ENCODE peak calls at places on chromosomes 13 and 19, in ten cellular contexts. F is HCT116, H is body of pancreas, S is uterus, U is IMR-90, Y is Peyer's patch, D is GM12892, Z is sigmoid colon, C is esophagus squamous epithelium, J is upper lobe of left lung. W is an unnamed sample.

GRCh38 chr19:16141043-16141442 is 2.4 kb upstream of the HSH2D start:
- DNase-seq in F (no peak), H (no peak), S (no peak), U (no peak), Y (peak; percentile 80), D (peak; percentile 52), Z (no peak), C (no peak), J (no peak), W (peak; percentile 16)

GRCh38 chr19:10430505-10431253 is 10.3 kb downstream of the PDE4A start:
- DNase-seq in F (no peak), H (peak; percentile 63), S (peak; percentile 38), U (peak; percentile 37), Y (no peak), D (no peak), Z (peak; percentile 80), C (no peak), J (peak; percentile 95), W (peak; percentile 73)

GRCh38 chr19:24052811-24053210 is 34.2 kb upstream of the ZNF254 start:
- DNase-seq in F (no peak), H (no peak), S (no peak), U (peak; percentile 59), Y (no peak), D (no peak), Z (no peak), C (no peak), J (no peak), W (no peak)

GRCh38 chr13:23567792-23568480 is 2.3 kb upstream of the TNFRSF19 start:
- DNase-seq in F (no peak), H (no peak), S (no peak), U (no peak), Y (no peak), D (no peak), Z (no peak), C (no peak), J (no peak), W (no peak)

GRCh38 chr13:33245505-33245904 is 40.0 kb downstream of the STARD13 start:
- DNase-seq in F (no peak), H (no peak), S (no peak), U (no peak), Y (no peak), D (no peak), Z (no peak), C (no peak), J (no peak), W (no peak)

GRCh38 chr19:54422136-54422535 is 6.9 kb downstream of the TTYH1 start:
- DNase-seq in F (no peak), H (no peak), S (no peak), U (no peak), Y (no peak), D (no peak), Z (no peak), C (no peak), J (peak; percentile 70), W (no peak)

GRCh38 chr13:101942038-101942437 is 459.8 kb downstream of the FGF14 start:
- DNase-seq in F (no peak), H (peak; percentile 33), S (peak; percentile 30), U (peak; percentile 16), Y (no peak), D (no peak), Z (no peak), C (no peak), J (no peak), W (peak; percentile 1)

GRCh38 chr13:107827840-107828549 is 387.3 kb downstream of the LIG4 start:
- DNase-seq in F (no peak), H (peak; percentile 13), S (no peak), U (no peak), Y (no peak), D (no peak), Z (no peak), C (no peak), J (no peak), W (no peak)

GRCh38 chr19:36116344-36116637 is 1.0 kb downstream of the TBCB start:
- DNase-seq in F (no peak), H (no peak), S (no peak), U (no peak), Y (no peak), D (no peak), Z (no peak), C (no peak), J (no peak), W (no peak)

GRCh38 chr19:36113425-36113824 is 1.2 kb downstream of the POLR2I start:
- DNase-seq in F (no peak), H (no peak), S (no peak), U (no peak), Y (no peak), D (no peak), Z (no peak), C (no peak), J (peak; percentile 83), W (no peak)

GRCh38 chr19:36113895-36114762 is 546 bp downstream of the POLR2I start:
- DNase-seq in F (no peak), H (peak; percentile 16), S (no peak), U (peak; percentile 30), Y (peak; percentile 19), D (no peak), Z (no peak), C (no peak), J (no peak), W (peak; percentile 60)

GRCh38 chr19:36115453-36116343 is at the start of gene TBCB:
- DNase-seq in F (no peak), H (peak; percentile 23), S (peak; percentile 84), U (peak; percentile 28), Y (peak; percentile 92), D (peak; percentile 84), Z (peak; percentile 92), C (peak; percentile 80), J (peak; percentile 98), W (no peak)

DNA sequence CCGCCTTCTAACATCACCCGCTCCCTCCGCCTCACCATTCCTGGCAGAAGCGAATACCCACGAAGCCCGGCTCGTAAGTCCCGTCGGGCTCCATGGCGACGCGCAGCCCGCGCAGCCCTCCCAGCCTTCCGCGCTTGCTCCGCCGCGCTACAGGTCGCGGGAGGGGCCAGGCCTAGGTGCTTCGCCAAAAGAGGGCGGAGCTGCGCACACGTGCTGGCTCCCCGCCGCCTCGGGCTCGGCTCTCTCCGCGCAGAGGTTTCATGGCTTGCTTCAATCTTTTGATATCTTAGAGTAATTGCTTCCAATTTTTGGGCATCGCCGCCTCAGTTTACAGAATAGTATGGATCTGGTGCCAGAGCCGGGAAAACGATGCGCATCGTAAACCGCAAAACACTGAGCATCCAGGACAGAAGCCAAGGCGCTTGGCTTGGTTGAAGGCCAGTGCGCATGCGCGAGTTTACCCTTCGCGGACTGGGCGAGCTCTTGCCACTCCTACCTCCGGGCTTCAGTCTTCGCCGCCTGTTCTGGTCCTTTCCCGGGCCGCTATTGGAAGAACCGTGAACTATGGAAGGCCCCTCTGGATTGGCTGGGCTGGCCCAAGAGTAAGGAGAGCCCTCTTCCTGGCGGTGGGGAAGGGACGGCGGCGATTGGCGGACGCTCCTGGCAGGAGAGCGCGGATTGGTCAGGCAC is at the start of gene POLR2I:
- DNase-seq in F (peak; percentile 99), H (peak; percentile 100), S (peak; percentile 100), U (peak; percentile 100), Y (peak; percentile 99), D (peak; percentile 97), Z (peak; percentile 100), C (peak; percentile 94), J (peak; percentile 97), W (peak; percentile 99)
- TF ChIP-seq POLR2A in F (peak; percentile 90), H (peak; percentile 77), S (no peak), U (peak; percentile 43), Y (peak; percentile 56), D (peak; percentile 76), Z (peak; percentile 69), C (peak; percentile 82), J (no peak), W (peak; percentile 73)

GRCh38 chr19:43780706-43781525 is at the start of gene KCNN4:
- DNase-seq in F (peak; percentile 71), H (no peak), S (no peak), U (peak; percentile 67), Y (peak; percentile 86), D (peak; percentile 70), Z (no peak), C (peak; percentile 40), J (peak; percentile 79), W (peak; percentile 69)

GRCh38 chr19:43777163-43777700 is 3.5 kb downstream of the KCNN4 start:
- DNase-seq in F (no peak), H (peak; percentile 48), S (no peak), U (peak; percentile 36), Y (no peak), D (no peak), Z (no peak), C (no peak), J (no peak), W (peak; percentile 55)

GRCh38 chr19:43778651-43779050 is 2.1 kb downstream of the KCNN4 start:
- DNase-seq in F (no peak), H (no peak), S (no peak), U (no peak), Y (peak; percentile 62), D (no peak), Z (no peak), C (no peak), J (no peak), W (no peak)

GRCh38 chr19:43779820-43780219 is 953 bp downstream of the KCNN4 start:
- DNase-seq in F (no peak), H (no peak), S (no peak), U (no peak), Y (no peak), D (no peak), Z (no peak), C (no peak), J (no peak), W (peak; percentile 44)

GRCh38 chr19:43779147-43779819 is 1.5 kb downstream of the KCNN4 start:
- DNase-seq in F (no peak), H (peak; percentile 21), S (no peak), U (no peak), Y (no peak), D (no peak), Z (no peak), C (no peak), J (peak; percentile 85), W (peak; percentile 14)
- TF ChIP-seq POLR2A in F (no peak), H (no peak), S (no peak), U (no peak), Y (no peak), D (no peak), Z (no peak), C (no peak), J (no peak), W (no peak)

DNA sequence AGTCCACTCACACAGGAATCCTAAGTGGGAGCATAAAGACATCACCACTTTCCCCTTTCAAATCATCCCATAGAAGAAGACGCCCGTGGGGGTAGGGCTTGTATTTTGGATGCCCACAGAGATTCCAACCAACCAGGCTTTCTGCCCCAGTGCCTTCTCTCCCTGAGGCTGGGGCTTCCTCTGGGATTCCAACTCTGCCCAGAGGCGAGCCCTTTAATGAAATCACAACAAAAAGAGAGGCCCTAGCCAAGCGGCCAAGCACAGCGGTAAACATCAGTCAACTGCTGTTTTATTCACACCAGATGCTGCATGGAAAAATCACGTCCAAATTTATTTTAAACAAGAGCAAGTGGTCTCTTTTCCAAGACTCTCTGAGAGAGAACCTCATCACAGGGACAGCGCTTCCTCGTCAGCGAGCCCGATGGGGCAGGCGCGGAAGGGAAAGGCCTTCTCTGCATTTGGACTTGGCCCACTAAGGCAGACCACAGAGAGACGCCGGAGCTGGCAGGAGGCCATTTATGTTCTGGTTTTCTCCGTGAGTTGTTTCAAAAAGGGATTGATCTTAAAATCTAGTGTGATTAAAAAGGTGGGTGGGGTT is 31.5 kb downstream of the ADPRHL1 start:
- DNase-seq in F (no peak), H (no peak), S (no peak), U (peak; percentile 24), Y (no peak), D (no peak), Z (peak; percentile 83), C (no peak), J (peak; percentile 50), W (no peak)
- TF ChIP-seq POLR2A in F (no peak), H (no peak), S (no peak), U (no peak), Y (no peak), D (no peak), Z (no peak), C (no peak), J (no peak), W (no peak)

GRCh38 chr19:45882652-45883585 is 3.0 kb downstream of the IRF2BP1 start:
- DNase-seq in F (peak; percentile 77), H (peak; percentile 99), S (peak; percentile 71), U (peak; percentile 82), Y (peak; percentile 79), D (peak; percentile 84), Z (peak; percentile 91), C (no peak), J (peak; percentile 95), W (peak; percentile 95)
- TF ChIP-seq POLR2A in F (no peak), H (peak; percentile 71), S (no peak), U (no peak), Y (peak; percentile 88), D (peak; percentile 43), Z (peak; percentile 72), C (peak; percentile 53), J (no peak), W (no peak)